ENCODE peak calls at places on chromosomes 4 and X, in four cellular contexts. G is CD8-positive, alpha-beta T cell; E is heart right ventricle; D is AG09309. N is an unnamed sample.

GRCh38 chr4:25756503-25756902 is 100.9 kb downstream of the SLC34A2 start:
- DNase-seq in G (no peak), E (no peak), D (no peak), N (peak; percentile 50)

GRCh38 chr4:95640337-95640736 is 91.6 kb upstream of the UNC5C start:
- DNase-seq in G (no peak), E (no peak), D (no peak), N (no peak)

GRCh38 chr4:34861661-34862060 is 1382.7 kb downstream of the ARAP2 start:
- DNase-seq in G (no peak), E (no peak), D (no peak), N (no peak)

GRCh38 chr4:80197601-80198444 is 520 bp downstream of the PRDM8 start:
- DNase-seq in G (no peak), E (no peak), D (no peak), N (no peak)

GRCh38 chr4:2462218-2462991 is 6.5 kb upstream of the RNF4 start:
- DNase-seq in G (peak; percentile 54), E (peak; percentile 54), D (no peak), N (no peak)

GRCh38 chrX:109954333-109954732 is 48.6 kb upstream of the TMEM164 start:
- DNase-seq in G (no peak), E (no peak), D (no peak), N (no peak)

GRCh38 chr4:93764647-93765246 is 63.8 kb upstream of the ATOH1 start:
- DNase-seq in G (no peak), E (no peak), D (peak; percentile 1), N (no peak)

GRCh38 chr4:11111370-11111769 is 317.3 kb downstream of the HS3ST1 start:
- DNase-seq in G (no peak), E (no peak), D (no peak), N (no peak)

GRCh38 chr4:47662975-47663374 is 174.9 kb downstream of the CORIN start:
- DNase-seq in G (no peak), E (no peak), D (no peak), N (no peak)

GRCh38 chr4:169823685-169824084 is 65.9 kb upstream of the HPF1 start:
- DNase-seq in G (no peak), E (peak; percentile 47), D (no peak), N (no peak)

GRCh38 chr4:108109997-108110416 is 58.7 kb downstream of the LEF1 start:
- DNase-seq in G (no peak), E (no peak), D (no peak), N (no peak)

GRCh38 chr4:10647811-10648210 is 36.8 kb downstream of the CLNK start:
- DNase-seq in G (no peak), E (no peak), D (no peak), N (no peak)

GRCh38 chr4:26854701-26855100 is 5.9 kb upstream of the STIM2 start:
- DNase-seq in G (no peak), E (no peak), D (no peak), N (no peak)

GRCh38 chr4:101000496-101000895 is 346.8 kb downstream of the PPP3CA start:
- DNase-seq in G (no peak), E (no peak), D (no peak), N (no peak)

GRCh38 chr4:6137027-6137746 is 63.2 kb downstream of the JAKMIP1 start:
- DNase-seq in G (no peak), E (no peak), D (no peak), N (no peak)

GRCh38 chr4:6137747-6138135 is 62.6 kb downstream of the JAKMIP1 start:
- DNase-seq in G (no peak), E (no peak), D (no peak), N (no peak)

GRCh38 chr4:6134612-6135220 is 65.6 kb downstream of the JAKMIP1 start:
- DNase-seq in G (peak; percentile 7), E (no peak), D (no peak), N (no peak)
- TF ChIP-seq CTCF in G (peak; percentile 38), E (no peak), D (peak; percentile 2), N (no peak)

DNA sequence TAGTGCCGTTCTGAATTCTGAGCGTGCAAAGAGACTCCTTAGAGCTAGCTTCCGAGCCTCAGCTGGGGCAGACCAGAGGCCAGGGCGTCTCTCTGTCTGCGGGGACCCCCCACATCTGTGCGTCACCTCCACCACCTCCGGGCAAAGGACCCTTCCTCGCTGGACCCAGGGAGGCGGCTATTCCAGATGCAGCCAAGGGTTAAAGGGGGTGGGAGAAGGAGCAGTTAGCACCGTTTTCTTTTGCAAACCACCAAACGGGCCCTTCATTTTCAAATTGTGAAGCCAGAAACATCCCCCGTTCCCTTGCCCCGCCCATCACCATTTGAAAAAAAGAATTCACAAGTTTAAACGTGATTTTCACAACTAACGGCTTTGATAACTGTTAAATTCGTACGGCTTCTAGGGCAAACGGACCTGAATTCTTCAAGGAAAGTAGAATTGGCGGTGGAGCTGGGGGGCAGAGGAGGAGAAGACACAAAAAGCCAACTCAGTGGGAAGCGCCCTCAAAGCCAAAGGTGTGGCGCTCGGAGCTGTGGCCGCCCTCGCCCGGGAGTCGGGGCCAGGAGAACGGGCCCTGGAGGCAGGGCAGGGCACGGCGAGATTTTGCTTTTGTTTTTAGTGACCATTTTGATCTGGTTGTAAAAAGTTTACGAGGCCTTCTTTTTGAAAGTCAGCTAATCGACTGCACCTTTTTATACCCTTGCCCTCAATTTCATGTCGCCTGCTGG is 3.3 kb upstream of the PDGFRA start:
- DNase-seq in G (no peak), E (no peak), D (no peak), N (no peak)
- H3K4me3 ChIP-seq in G (peak overlapping the region; percentile 37), E (peak overlapping the region; percentile 55), D (peak overlapping the region; percentile 81), N (peak overlapping the region; percentile 62)

DNA sequence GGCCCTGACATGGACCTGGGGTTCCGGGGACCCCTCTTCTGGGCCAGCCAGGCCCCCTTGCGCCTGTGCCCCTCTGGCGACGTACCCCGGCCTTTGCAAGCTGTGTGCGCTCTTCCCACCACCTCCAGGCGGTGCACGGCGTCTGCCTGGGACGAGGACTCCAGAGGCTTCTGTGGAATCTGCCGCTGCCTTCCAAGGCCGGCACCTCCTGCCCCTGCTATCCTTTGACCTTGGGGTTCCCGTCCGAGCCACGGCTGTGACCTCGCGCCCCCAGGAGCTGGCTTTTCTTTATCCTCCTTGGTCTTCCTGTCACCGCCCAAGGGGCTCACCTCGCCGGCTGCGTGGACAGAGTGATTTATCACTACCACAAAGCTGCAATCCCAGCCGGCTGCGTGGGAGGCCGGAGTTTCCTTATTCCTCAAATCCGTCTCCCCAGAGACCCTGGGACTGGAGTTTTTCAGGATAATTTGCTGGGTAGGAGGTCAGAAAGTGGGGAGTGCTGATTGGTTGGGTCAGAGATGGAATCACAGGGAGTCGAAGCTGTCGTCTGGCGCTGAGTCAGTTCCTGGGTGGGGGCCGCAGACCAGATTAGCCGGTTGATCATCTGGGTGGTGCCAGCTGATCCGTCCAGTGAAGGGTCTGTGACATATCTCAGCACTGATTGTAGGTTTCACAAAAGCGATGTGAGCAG is 19.9 kb upstream of the PLCXD1 start:
- DNase-seq in G (no peak), E (peak; percentile 43), D (no peak), N (no peak)
- TF ChIP-seq CTCF in G (no peak), E (no peak), D (no peak), N (no peak)

DNA sequence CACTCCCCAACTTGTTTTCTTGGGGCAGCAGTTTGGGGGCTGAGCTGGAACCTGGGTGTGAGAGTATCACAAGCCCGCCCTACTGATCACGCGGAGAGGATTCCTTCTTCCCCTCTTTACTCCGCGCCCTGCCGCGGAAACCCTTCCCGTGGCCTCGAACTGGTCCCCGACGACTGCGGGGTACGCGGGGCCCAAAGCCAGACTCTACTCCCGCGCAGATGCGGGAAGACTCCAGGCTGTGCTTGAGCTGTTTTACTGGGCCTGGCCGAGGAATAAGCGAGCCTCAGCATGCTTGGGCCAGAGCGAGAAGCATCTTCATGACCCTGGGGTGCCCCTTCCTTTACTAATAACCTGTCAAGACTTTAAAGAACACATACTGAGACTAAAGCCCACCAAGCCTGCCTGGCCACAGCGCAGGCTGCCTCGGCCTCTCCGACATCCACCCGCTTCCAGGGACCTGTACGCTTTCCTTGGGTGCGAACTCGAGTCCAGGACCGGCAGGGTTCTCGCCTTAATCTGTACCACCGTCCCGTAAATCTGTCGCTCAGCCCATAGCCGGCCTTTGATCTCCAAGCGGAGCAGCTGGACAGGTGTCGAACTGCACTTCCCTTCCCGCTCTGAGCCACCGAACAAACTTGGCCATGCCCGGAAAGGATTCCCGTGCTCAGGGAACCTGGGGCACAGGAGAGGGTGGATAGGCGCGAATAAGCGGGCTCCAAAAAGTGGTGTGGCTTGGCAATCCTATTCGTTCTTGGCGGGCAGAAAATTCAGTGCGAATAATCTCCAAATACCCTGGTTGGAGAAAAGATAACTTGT is 55.0 kb upstream of the TMEM33 start:
- DNase-seq in G (no peak), E (no peak), D (no peak), N (no peak)
- H3K4me3 ChIP-seq in G (no peak overlapping the region), E (peak overlapping the region; percentile 44), D (no peak overlapping the region), N (no peak overlapping the region)

N was measured in epithelial cell of proximal tubule.